ENCODE peak calls at places on chromosomes 4 and X, in four cellular contexts. M is pancreas, R is Peyer's patch, Z is HAP-1. E is an unnamed sample. For H3K4me1, the result is how much of the 10 kb centered on the place peaks cover.

GRCh38 chr4:171007618-171008390 is 805.4 kb upstream of the GALNTL6 start:
- DNase-seq in M (no peak), Z (no peak), R (no peak), E (no peak)

GRCh38 chr4:25131925-25132324 is 28.3 kb downstream of the SEPSECS start:
- DNase-seq in M (no peak), Z (no peak), R (no peak), E (no peak)

GRCh38 chr4:139920552-139920951 is 233.4 kb downstream of the MAML3 start:
- DNase-seq in R (no peak), M (no peak), Z (no peak), E (no peak)

GRCh38 chrX:119728487-119728886 is 29.9 kb upstream of the SOWAHD start:
- DNase-seq in M (no peak), Z (peak), R (no peak), E (no peak)

GRCh38 chrX:23012162-23012561 is 12.4 kb downstream of the DDX53 start:
- DNase-seq in M (no peak), Z (no peak), R (no peak), E (no peak)

GRCh38 chr4:87174672-87175071 is 45.7 kb downstream of the KLHL8 start:
- DNase-seq in Z (no peak), R (no peak), M (no peak), E (no peak)

GRCh38 chr4:139154538-139154937 is 22.5 kb downstream of the ELF2 start:
- DNase-seq in R (no peak), M (no peak), Z (no peak), E (no peak)

GRCh38 chr4:150355858-150356455 is 226.0 kb upstream of the MAB21L2 start:
- DNase-seq in Z (no peak), R (no peak), M (no peak), E (no peak)

GRCh38 chr4:4693258-4693657 is 151.4 kb upstream of the STX18 start:
- DNase-seq in M (no peak), R (no peak), Z (no peak), E (no peak)

GRCh38 chr4:159003420-159004253 is 99.2 kb upstream of the RAPGEF2 start:
- DNase-seq in Z (no peak), R (no peak), M (no peak), E (peak)

GRCh38 chr4:6582889-6583504 is 8.0 kb downstream of the MAN2B2 start:
- DNase-seq in M (no peak), R (no peak), Z (peak), E (no peak)

GRCh38 chr4:22434895-22435294 is 81.0 kb downstream of the ADGRA3 start:
- DNase-seq in R (no peak), M (no peak), Z (peak), E (peak)

GRCh38 chrX:40278340-40279090 is 180.8 kb upstream of the BCOR start:
- DNase-seq in Z (peak), M (no peak), R (no peak), E (no peak)

GRCh38 chr4:26009502-26009901 is 95.5 kb downstream of the SMIM20 start:
- DNase-seq in Z (no peak), R (no peak), M (no peak), E (no peak)

GRCh38 chr4:101850698-101851097 is 60.2 kb downstream of the BANK1 start:
- DNase-seq in Z (no peak), R (no peak), M (no peak), E (no peak)

GRCh38 chr4:129092636-129093172 is 635 bp downstream of the SCLT1 start:
- DNase-seq in R (no peak), Z (no peak), M (no peak), E (peak)

GRCh38 chr4:10743357-10743756 is 58.8 kb upstream of the CLNK start:
- DNase-seq in Z (no peak), R (no peak), M (no peak), E (no peak)

GRCh38 chr4:55030606-55031005 is 94.8 kb downstream of the KDR start:
- DNase-seq in M (no peak), Z (peak), R (no peak), E (no peak)

GRCh38 chr4:6929735-6930464 is 20.3 kb downstream of the TBC1D14 start:
- DNase-seq in M (no peak), R (no peak), Z (no peak), E (no peak)

GRCh38 chrX:11321986-11322385 is 28.8 kb downstream of the AMELX start:
- DNase-seq in Z (no peak), R (no peak), M (no peak), E (no peak)

GRCh38 chrX:82038793-82039192 is 836.9 kb downstream of the SH3BGRL start:
- DNase-seq in M (no peak), Z (no peak), R (no peak), E (no peak)

GRCh38 chr4:37793562-37793961 is 32.9 kb upstream of the PGM2 start:
- DNase-seq in Z (no peak), R (no peak), M (no peak), E (peak)
- H3K4me1 ChIP-seq in Z (under half), R (under half), M (under half), E (under half)

GRCh38 chrX:24167719-24168472 is 18.4 kb downstream of the ZFX start:
- DNase-seq in Z (no peak), M (no peak), R (no peak), E (no peak)
- H3K4me1 ChIP-seq in Z (under half), M (half or more), R (under half), E (under half)

DNA sequence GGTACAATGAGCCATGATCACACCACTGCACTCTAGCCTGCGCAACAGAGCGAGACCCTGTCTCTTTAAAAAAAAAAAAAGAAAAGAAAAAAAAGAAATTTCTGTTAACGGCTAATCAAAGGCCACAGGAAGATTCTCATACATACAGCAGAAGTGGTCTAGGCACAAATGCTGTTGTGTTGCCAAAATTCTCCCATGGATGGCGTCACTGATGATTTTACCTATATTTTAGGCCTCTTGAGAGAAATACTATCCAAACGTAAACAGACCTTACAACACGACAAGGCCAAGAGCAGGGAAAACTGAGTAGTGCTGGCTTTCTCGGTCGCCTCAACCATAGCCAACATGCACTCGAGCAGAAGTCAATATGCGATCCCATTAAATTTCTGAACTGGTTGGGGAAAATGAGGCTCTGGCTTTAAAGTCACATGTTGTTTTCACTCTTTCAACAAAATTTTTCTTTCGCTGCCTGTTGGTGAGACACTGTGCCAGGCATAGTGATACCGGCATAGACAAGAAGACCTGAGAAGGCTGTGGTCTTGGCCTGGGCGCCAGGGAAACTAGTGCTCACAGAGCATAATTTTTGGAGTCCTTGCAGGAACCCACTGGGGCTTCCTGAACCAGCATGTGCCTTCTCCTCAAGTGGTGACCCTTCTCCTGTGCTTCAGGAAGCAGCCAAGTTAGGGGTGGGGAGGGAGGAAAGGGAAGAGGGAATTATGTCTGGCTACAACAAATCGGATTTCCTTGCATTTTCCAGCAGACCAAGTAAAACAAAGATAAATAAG is 20.6 kb downstream of the SH3KBP1 start:
- DNase-seq in Z (no peak), R (no peak), M (no peak), E (no peak)
- H3K4me1 ChIP-seq in Z (under half), R (under half), M (under half), E (under half)

GRCh38 chr4:168622600-168622999 is 125.7 kb downstream of the PALLD start:
- DNase-seq in R (no peak), M (no peak), Z (peak), E (no peak)
- H3K4me1 ChIP-seq in R (under half), M (under half), Z (under half), E (under half)

GRCh38 chrX:12953420-12953819 is 21.5 kb upstream of the TMSB4X start:
- DNase-seq in Z (no peak), M (no peak), R (no peak), E (no peak)
- H3K4me1 ChIP-seq in Z (under half), M (under half), R (under half), E (under half)

GRCh38 chr4:94504545-94504944 is 52.8 kb downstream of the PDLIM5 start:
- DNase-seq in R (no peak), Z (no peak), M (no peak), E (peak)

GRCh38 chr4:94497690-94498089 is 45.9 kb downstream of the PDLIM5 start:
- DNase-seq in M (no peak), R (no peak), Z (no peak), E (no peak)

GRCh38 chr4:94498502-94498901 is 46.8 kb downstream of the PDLIM5 start:
- DNase-seq in Z (no peak), M (no peak), R (no peak), E (no peak)

DNA sequence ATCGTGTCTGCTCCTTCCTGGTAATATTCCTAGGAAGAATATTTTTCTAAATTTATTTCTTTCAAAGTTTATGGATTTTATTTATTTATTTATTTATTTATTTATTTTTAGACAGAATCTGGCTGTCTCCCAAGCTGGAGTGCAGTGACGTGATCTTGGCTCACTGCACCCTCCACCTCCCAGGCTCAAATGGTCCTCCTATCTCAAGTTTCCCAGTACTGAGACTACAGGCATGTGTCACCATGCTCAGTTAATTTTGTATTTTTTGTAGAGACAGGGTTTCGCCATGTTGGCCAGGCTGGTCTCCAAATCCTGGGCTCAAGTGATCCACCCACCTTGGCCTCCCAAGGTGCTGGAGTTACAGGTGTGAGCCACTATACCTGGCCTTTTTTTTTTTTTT is 49.0 kb downstream of the PDLIM5 start:
- DNase-seq in Z (no peak), R (no peak), M (no peak), E (no peak)
- H3K4me1 ChIP-seq in Z (under half), R (under half), M (under half), E (under half)

DNA sequence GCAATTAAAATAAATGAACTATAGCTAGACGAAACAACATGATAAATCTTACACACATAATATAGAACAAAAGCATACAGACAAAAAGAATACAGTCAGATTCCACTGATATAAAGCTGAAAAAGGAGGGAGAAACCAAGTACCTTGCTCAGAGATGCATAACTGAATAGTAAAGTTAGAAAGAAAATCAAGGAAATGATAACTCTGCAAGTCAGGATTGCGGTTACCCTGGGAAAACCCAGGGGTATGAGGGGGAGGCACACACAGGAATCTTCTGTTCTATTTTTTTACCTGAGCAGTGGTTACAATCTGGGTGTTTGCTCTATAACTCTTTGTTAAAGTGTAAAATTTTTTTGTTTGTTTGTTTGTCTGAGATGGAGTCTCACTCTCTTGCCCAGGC is 209.1 kb downstream of the CBR4 start:
- DNase-seq in R (no peak), M (no peak), Z (no peak), E (no peak)
- H3K4me1 ChIP-seq in R (under half), M (under half), Z (under half), E (under half)

GRCh38 chr4:8276358-8277240 is 7.0 kb downstream of the HTRA3 start:
- DNase-seq in R (no peak), M (no peak), Z (no peak), E (no peak)
- H3K4me1 ChIP-seq in R (under half), M (under half), Z (under half), E (under half)

GRCh38 chr4:1715002-1715761 is 3.1 kb upstream of the SLBP start:
- DNase-seq in M (no peak), R (peak), Z (no peak), E (no peak)
- H3K4me1 ChIP-seq in M (under half), R (under half), Z (under half), E (under half)

E was measured in cardiac muscle cell.